ENCODE peak calls at places on chromosomes 11 and 22, in five cellular contexts. L, T, C, R and H are unnamed samples.

GRCh38 chr11:118921929-118922744 is 3.6 kb downstream of the BCL9L start:
- DNase-seq in T (peak; percentile 59), L (no peak), R (peak; percentile 72), C (peak; percentile 91), H (no peak)

GRCh38 chr11:83508804-83509203 is 222.6 kb upstream of the CCDC90B start:
- DNase-seq in R (no peak), T (no peak), C (no peak), L (peak; percentile 47), H (no peak)

GRCh38 chr22:49149721-49150608 is 677.7 kb downstream of the BRD1 start:
- DNase-seq in L (no peak), R (no peak), C (no peak), T (no peak), H (peak; percentile 71)

GRCh38 chr11:48019230-48019584 is 38.8 kb downstream of the PTPRJ start:
- DNase-seq in T (no peak), C (no peak), L (peak; percentile 50), R (peak; percentile 47), H (no peak)

GRCh38 chr11:33269822-33270221 is 12.6 kb downstream of the HIPK3 start:
- DNase-seq in R (no peak), L (no peak), C (no peak), T (no peak), H (no peak)

GRCh38 chr22:44755000-44755399 is 2.6 kb downstream of the ARHGAP8 start:
- DNase-seq in R (no peak), T (no peak), C (no peak), L (no peak), H (no peak)

GRCh38 chr11:79419120-79419519 is 21.7 kb downstream of the TENM4 start:
- DNase-seq in C (peak; percentile 66), L (no peak), T (no peak), R (no peak), H (no peak)

GRCh38 chr11:68014157-68014965 is 4.2 kb downstream of the ALDH3B1 start:
- DNase-seq in L (peak; percentile 33), T (peak; percentile 61), C (peak; percentile 100), R (no peak), H (no peak)

GRCh38 chr11:110491577-110492352 is 62.0 kb downstream of the FDX1 start:
- DNase-seq in R (no peak), L (no peak), T (no peak), C (no peak), H (no peak)

GRCh38 chr22:46001046-46001425 is 24.1 kb upstream of the WNT7B start:
- DNase-seq in T (no peak), R (no peak), C (no peak), L (no peak), H (peak; percentile 62)

GRCh38 chr22:46290843-46291785 is 5.6 kb upstream of the GTSE1 start:
- DNase-seq in R (no peak), C (no peak), T (no peak), L (no peak), H (no peak)

GRCh38 chr22:48574776-48575566 is 1252.7 kb downstream of the BRD1 start:
- DNase-seq in C (peak; percentile 67), R (peak; percentile 80), L (peak; percentile 10), T (no peak), H (no peak)

GRCh38 chr11:15769203-15769602 is 587.1 kb downstream of the SOX6 start:
- DNase-seq in C (no peak), R (no peak), L (no peak), T (no peak), H (no peak)

GRCh38 chr11:57763568-57763967 is 2.0 kb downstream of the CTNND1 start:
- DNase-seq in R (no peak), T (no peak), L (no peak), C (no peak), H (no peak)

GRCh38 chr11:121907379-121907778 is 208.6 kb downstream of the BLID start:
- DNase-seq in L (no peak), T (no peak), R (no peak), C (no peak), H (no peak)

GRCh38 chr11:126748097-126748756 is 252.3 kb downstream of the KIRREL3 start:
- DNase-seq in C (no peak), R (no peak), T (no peak), L (no peak), H (no peak)

GRCh38 chr11:10116588-10116987 is 177.4 kb downstream of the SBF2 start:
- DNase-seq in L (no peak), R (no peak), C (no peak), T (no peak), H (no peak)

GRCh38 chr22:33811686-33812085 is 108.6 kb downstream of the LARGE1 start:
- DNase-seq in C (no peak), L (no peak), R (peak; percentile 18), T (peak; percentile 18), H (peak; percentile 84)
- H3K27ac ChIP-seq in C (no peak overlapping the region), L (no peak overlapping the region), R (no peak overlapping the region), T (no peak overlapping the region), H (peak overlapping the region; percentile 10)

GRCh38 chr22:39699631-39700348 is 129.2 kb downstream of the CACNA1I start:
- DNase-seq in L (no peak), T (no peak), C (no peak), R (no peak), H (no peak)

GRCh38 chr22:39705386-39705785 is 134.8 kb downstream of the CACNA1I start:
- DNase-seq in C (no peak), T (no peak), L (no peak), R (no peak), H (no peak)

GRCh38 chr22:39698106-39698505 is 127.6 kb downstream of the CACNA1I start:
- DNase-seq in C (no peak), L (no peak), R (no peak), T (no peak), H (no peak)

GRCh38 chr22:39703890-39704658 is 133.5 kb downstream of the CACNA1I start:
- DNase-seq in T (no peak), R (peak; percentile 97), C (no peak), L (no peak), H (no peak)

DNA sequence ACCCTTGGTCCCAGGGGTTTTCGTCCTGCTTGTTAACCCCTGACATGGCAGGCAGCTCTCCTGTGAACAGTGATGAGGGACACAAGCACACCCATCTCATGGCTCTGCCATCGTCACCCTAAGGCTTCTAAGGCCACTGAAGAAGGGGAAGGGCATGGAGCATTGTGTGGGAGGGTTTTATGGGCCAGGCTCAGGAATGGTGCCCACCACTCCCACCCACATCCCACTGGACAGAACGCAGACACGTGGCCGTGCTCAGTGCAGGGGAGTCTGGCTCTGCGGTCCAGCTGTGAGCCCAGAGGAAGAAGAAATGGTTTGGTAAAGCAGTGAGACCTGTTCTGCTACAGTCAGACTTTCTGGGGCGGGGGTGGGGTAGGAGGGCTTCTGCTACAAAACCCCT is 130.0 kb downstream of the CACNA1I start:
- DNase-seq in C (no peak), T (no peak), L (no peak), R (no peak), H (no peak)
- TF ChIP-seq CTCF in C (no peak), T (no peak), L (no peak), R (no peak), H (no peak)

DNA sequence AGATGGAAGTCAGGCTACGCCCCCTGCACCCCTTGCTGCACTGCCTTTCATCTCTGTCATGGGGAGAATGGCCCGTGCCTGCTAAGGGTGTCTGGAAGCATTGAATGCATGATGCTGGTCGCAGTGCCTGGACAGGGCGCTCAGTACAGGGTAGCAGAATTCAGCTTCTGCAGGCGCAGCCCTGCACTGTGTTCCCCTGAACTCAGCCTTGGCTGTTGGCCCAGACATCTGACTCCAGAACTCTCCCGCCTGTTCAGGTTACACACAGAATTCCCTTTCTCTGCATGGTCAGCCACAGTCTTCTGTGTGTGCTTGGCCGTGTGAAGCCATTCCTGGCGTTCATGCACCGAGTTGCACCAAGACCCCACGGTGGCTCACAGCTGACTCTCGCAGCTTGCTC is 55.4 kb downstream of the MPPED1 start:
- DNase-seq in R (no peak), L (no peak), T (no peak), C (no peak), H (no peak)
- H3K27ac ChIP-seq in R (no peak overlapping the region), L (no peak overlapping the region), T (no peak overlapping the region), C (no peak overlapping the region), H (no peak overlapping the region)

GRCh38 chr11:7851391-7851790 is 54.6 kb upstream of the OR5P2 start:
- DNase-seq in T (no peak), R (no peak), L (no peak), C (no peak), H (no peak)
- TF ChIP-seq CTCF in T (no peak), R (peak; percentile 24), L (no peak), C (no peak), H (no peak)

DNA sequence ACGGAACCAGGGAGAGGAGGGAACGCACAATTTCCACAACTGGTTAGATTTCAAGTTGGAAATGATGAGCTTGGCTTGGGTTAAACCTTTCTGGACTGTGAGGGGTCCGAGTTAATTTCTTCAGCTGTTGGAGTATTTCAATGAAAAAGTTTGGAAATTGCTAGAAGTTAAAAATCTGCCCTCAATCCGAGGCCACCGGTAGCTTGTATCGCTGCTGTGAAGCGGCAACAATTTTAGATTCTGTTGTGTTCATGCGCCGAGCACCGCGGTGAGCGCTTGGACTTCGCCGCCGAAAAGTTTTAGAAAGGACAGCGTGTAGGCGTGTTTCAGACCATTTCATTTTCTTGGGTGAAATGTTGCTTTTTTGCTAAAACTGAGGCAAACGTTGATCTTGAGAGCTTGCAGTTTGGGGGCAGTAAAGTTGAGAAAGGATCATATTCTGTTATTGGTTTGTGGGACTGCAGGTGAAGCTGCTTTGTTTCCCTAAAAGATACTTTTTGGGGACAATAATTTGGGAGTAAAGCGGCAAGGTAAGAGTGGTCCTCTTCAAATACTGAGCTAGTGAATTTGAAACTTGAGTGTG is 908 bp downstream of the FBXO7 start:
- DNase-seq in R (no peak), T (no peak), C (peak; percentile 33), L (peak; percentile 51), H (no peak)
- H3K27ac ChIP-seq in R (peak overlapping the region; percentile 90), T (peak overlapping the region; percentile 92), C (peak overlapping the region; percentile 95), L (peak overlapping the region; percentile 86), H (peak overlapping the region; percentile 99)

DNA sequence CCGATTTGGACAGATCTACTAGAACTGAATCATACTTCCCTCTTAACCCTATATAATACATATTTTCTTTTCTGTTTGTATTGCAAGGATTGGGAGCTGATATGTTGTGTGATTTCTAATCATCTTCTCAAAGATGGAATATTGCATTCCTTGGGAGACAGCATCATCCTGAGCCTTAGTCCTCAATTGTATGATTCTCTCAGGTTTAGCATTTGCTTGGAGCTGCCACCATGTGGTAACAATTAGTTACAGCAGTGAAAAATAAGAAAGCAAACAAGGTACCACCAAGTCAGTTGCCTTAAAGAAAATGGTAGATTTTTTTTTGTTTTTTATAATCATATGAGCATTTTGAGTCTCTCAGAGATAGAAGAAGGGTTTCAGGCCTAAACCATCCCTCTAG is 11.9 kb downstream of the SNX19 start:
- DNase-seq in R (no peak), C (no peak), L (no peak), T (no peak), H (no peak)
- TF ChIP-seq CTCF in R (peak; percentile 18), C (peak; percentile 18), L (peak; percentile 8), T (no peak), H (no peak)

GRCh38 chr11:7418916-7419315 is 66.4 kb upstream of the OLFML1 start:
- DNase-seq in T (no peak), L (no peak), C (no peak), R (no peak), H (no peak)
- H3K27ac ChIP-seq in T (no peak overlapping the region), L (no peak overlapping the region), C (no peak overlapping the region), R (no peak overlapping the region), H (no peak overlapping the region)